ENCODE peak calls at places on chromosomes 6 and 20, in six cellular contexts. F is HEK293T, E is GM12878, V is HepG2, Q is HCT116, N is K562. B is an unnamed sample.

GRCh38 chr6:105753184-105754097 is 332.7 kb upstream of the PRDM1 start:
- DNase-seq in F (no peak), E (no peak), V (no peak), Q (peak), N (no peak), B (no peak)

GRCh38 chr20:54118220-54119001 is 48.0 kb upstream of the BCAS1 start:
- DNase-seq in F (no peak), E (no peak), V (peak), Q (no peak), N (no peak), B (no peak)

GRCh38 chr6:20056350-20056992 is 155.8 kb downstream of the MBOAT1 start:
- DNase-seq in F (peak), E (peak), V (peak), Q (peak), N (peak), B (no peak)

GRCh38 chr20:25254986-25255680 is 7.2 kb downstream of the PYGB start:
- DNase-seq in F (no peak), E (no peak), V (no peak), Q (no peak), N (no peak), B (no peak)

GRCh38 chr6:169406794-169407193 is 153.1 kb upstream of the THBS2 start:
- DNase-seq in F (no peak), E (no peak), V (no peak), Q (no peak), N (no peak), B (no peak)

GRCh38 chr6:6557871-6558270 is 30.6 kb upstream of the LY86 start:
- DNase-seq in F (no peak), E (no peak), V (no peak), Q (no peak), N (no peak), B (no peak)

GRCh38 chr20:5657190-5657872 is 92.9 kb upstream of the SHLD1 start:
- DNase-seq in F (no peak), E (no peak), V (peak), Q (no peak), N (no peak), B (no peak)

GRCh38 chr6:42086046-42086664 is 35.8 kb downstream of the TAF8 start:
- DNase-seq in F (peak), E (no peak), V (no peak), Q (no peak), N (peak), B (peak)

GRCh38 chr6:30463651-30464618 is 25.4 kb upstream of the HLA-E start:
- DNase-seq in F (no peak), E (peak), V (peak), Q (no peak), N (no peak), B (peak)

GRCh38 chr6:7224726-7225125 is 88.3 kb downstream of the SSR1 start:
- DNase-seq in F (no peak), E (no peak), V (no peak), Q (no peak), N (no peak), B (no peak)

GRCh38 chr6:111208928-111209327 is 121.6 kb downstream of the SLC16A10 start:
- DNase-seq in F (no peak), E (no peak), V (peak), Q (no peak), N (no peak), B (no peak)

GRCh38 chr6:122869437-122870024 is 80.5 kb downstream of the SMPDL3A start:
- DNase-seq in F (peak), E (no peak), V (peak), Q (peak), N (peak), B (peak)

GRCh38 chr6:166005401-166005845 is 162.2 kb downstream of the TBXT start:
- DNase-seq in F (no peak), E (no peak), V (no peak), Q (no peak), N (no peak), B (no peak)

GRCh38 chr6:35342258-35343091 is at the start of gene PPARD:
- DNase-seq in F (peak), E (peak), V (peak), Q (peak), N (peak), B (peak)

GRCh38 chr6:45713981-45714685 is 301.5 kb downstream of the CLIC5 start:
- DNase-seq in F (no peak), E (no peak), V (no peak), Q (no peak), N (no peak), B (no peak)

GRCh38 chr6:116113386-116113785 is 12.5 kb downstream of the COL10A1 start:
- DNase-seq in F (no peak), E (no peak), V (no peak), Q (no peak), N (no peak), B (no peak)

GRCh38 chr6:159829515-159829914 is 29.4 kb downstream of the PNLDC1 start:
- DNase-seq in F (no peak), E (no peak), V (no peak), Q (no peak), N (no peak), B (no peak)
- TF ChIP-seq SP1 in F (no peak), E (no peak), V (no peak), Q (no peak), N (no peak), B (no peak)

GRCh38 chr6:52575490-52575868 is 1.4 kb downstream of the TRAM2 start:
- DNase-seq in F (no peak), E (no peak), V (no peak), Q (no peak), N (no peak), B (no peak)
- TF ChIP-seq SP1 in F (no peak), E (no peak), V (no peak), Q (no peak), N (no peak), B (no peak)

DNA sequence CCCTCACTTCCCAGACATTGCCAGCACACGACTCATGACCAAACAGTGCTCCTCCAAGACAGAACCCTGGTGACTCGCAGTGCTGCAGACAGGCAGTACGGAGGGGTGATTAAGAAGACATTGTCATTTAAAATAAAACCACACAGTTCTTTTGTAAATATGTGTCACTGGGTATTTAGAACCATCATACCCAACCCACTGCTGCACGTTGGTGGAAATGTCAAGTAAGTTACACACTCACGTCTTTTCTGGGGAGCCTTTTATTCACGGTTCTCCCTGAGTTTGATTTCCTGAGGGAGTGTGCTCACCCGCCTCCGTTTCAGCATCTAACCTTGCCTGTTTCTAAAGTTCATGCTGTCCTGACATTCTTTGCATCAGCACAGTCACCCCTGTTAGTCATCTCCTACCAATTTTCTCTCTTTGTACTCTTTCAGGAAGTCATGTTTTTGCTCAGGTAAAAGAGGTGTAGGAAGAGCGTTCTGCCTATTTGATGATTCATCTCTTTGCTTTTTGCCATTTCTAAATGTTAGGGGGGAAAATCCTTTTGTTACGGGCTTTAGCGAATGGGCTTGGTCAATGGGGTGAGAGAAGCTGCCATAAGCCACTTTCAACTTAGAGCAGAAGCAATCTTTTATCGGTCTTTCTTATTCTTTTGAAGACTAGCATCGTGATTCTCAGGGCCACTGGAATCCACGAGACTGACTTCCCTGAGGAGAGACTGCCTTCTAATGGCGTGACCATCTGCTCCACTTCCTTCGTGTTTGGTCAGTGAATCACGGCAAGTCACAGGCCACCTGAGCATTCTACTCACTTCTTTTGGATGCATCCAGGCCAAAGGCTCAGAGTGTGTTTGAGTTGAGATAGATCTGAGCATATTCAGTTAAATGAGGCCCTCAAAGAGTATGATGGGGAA is 512.8 kb upstream of the JARID2 start:
- DNase-seq in F (no peak), E (no peak), V (peak), Q (peak), N (no peak), B (no peak)
- TF ChIP-seq SP1 in F (no peak), E (no peak), V (no peak), Q (peak), N (no peak), B (no peak)

DNA sequence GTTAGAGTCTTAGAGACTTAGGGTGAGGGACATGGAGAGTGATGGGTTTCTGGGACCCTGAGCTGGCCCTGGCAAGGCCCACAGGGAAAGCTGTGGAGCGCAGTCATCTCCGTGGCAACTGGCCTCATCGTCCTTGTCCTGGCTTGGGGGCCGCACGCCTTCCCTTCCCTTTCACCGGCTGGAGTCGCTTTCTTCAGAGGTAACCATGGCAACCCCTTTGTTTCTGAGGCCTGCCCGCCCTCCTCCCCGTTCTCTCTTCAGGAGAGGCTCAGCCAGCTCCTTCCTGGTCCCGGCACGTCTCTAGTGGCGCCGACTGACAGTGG is 1.7 kb upstream of the OSBPL2 start:
- DNase-seq in F (no peak), E (no peak), V (peak), Q (no peak), N (no peak), B (peak)
- TF ChIP-seq SP1 in F (no peak), E (no peak), V (no peak), Q (no peak), N (no peak), B (no peak)

DNA sequence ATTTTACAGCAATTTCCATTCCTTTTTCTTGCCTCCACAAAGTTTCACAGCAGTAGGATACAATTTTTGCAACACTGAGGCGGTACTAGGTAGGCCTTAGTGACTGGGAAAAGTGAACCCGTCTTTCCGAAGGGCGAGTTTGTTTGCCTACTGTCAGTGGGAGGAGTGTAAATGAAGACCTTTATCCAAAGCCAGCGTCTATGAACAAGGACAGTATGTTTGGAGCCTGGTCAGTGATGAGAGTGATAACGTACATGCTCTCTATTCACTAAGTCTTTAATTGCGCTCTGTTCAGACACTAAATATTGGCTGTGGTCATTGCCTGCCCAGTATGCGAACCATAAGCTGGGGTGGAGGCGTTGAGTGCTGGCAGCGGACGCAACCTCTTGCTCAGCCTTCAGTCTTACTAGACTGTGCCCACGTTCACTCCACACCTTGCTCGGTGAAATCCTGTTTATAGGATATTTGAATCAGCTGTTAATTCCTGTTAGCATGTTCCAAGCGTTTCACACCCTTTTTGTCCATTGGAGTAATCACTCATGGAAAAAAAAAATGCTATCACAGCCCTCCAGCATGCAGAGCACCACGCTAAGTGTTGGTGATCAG is 145.5 kb downstream of the TMEM242 start:
- DNase-seq in F (no peak), E (no peak), V (peak), Q (no peak), N (no peak), B (no peak)
- TF ChIP-seq SP1 in F (no peak), E (no peak), V (no peak), Q (no peak), N (no peak), B (no peak)